ENCODE peak calls at places on chromosomes 2 and 18, in eight cellular contexts. F is pancreas; Y is OCI-LY7; M is GM20000; Z is CD4-positive, alpha-beta T cell; V is vagina; A is fibroblast of the aortic adventitia; T is endothelial cell. I is an unnamed sample.

GRCh38 chr2:19038096-19039015 is 320.1 kb downstream of the OSR1 start:
- DNase-seq in F (no peak), Y (no peak), M (no peak), Z (no peak), V (no peak), A (peak; percentile 72), T (no peak), I (peak; percentile 80)

GRCh38 chr2:47898089-47898731 is 8.1 kb downstream of the FBXO11 start:
- DNase-seq in F (no peak), Y (no peak), M (peak; percentile 24), Z (no peak), V (no peak), A (no peak), T (no peak), I (no peak)

GRCh38 chr2:145760781-145761649 is 1241.1 kb upstream of the ZEB2 start:
- DNase-seq in F (no peak), Y (no peak), M (no peak), Z (no peak), V (no peak), A (peak; percentile 95), T (no peak), I (peak; percentile 96)

GRCh38 chr18:36580874-36581750 is 247.7 kb downstream of the TPGS2 start:
- DNase-seq in F (no peak), Y (no peak), M (no peak), Z (no peak), V (no peak), A (peak; percentile 53), T (no peak), I (peak; percentile 63)

GRCh38 chr2:70947556-70948184 is 12.0 kb downstream of the ATP6V1B1 start:
- DNase-seq in F (no peak), Y (no peak), M (no peak), Z (no peak), V (no peak), A (peak; percentile 41), T (no peak), I (peak; percentile 52)

GRCh38 chr2:134558208-134558890 is 160.5 kb downstream of the TMEM163 start:
- DNase-seq in F (no peak), Y (no peak), M (no peak), Z (no peak), V (no peak), A (no peak), T (no peak), I (no peak)

GRCh38 chr2:225584821-225585220 is 185.3 kb downstream of the NYAP2 start:
- DNase-seq in F (no peak), Y (peak; percentile 2), M (no peak), Z (no peak), V (no peak), A (no peak), T (no peak), I (no peak)

GRCh38 chr2:50785781-50786180 is 246.2 kb downstream of the NRXN1 start:
- DNase-seq in F (no peak), Y (no peak), M (no peak), Z (no peak), V (no peak), A (no peak), T (no peak), I (no peak)

GRCh38 chr2:10984418-10985130 is 72.8 kb downstream of the KCNF1 start:
- DNase-seq in F (no peak), Y (no peak), M (no peak), Z (no peak), V (no peak), A (peak; percentile 3), T (no peak), I (no peak)

GRCh38 chr2:35343135-35343534 is 1012.4 kb upstream of the CRIM1 start:
- DNase-seq in F (no peak), Y (peak; percentile 7), M (no peak), Z (no peak), V (no peak), A (no peak), T (no peak), I (no peak)

GRCh38 chr2:159146930-159147666 is 139.4 kb downstream of the WDSUB1 start:
- DNase-seq in F (peak; percentile 82), Y (no peak), M (no peak), Z (no peak), V (no peak), A (no peak), T (peak; percentile 26), I (no peak)

GRCh38 chr2:207619764-207620203 is 5.4 kb downstream of the METTL21A start:
- DNase-seq in F (no peak), Y (peak; percentile 75), M (peak; percentile 44), Z (no peak), V (no peak), A (no peak), T (no peak), I (no peak)

GRCh38 chr18:74715865-74716712 is 118.4 kb downstream of the ZNF407 start:
- DNase-seq in F (no peak), Y (no peak), M (no peak), Z (no peak), V (no peak), A (no peak), T (no peak), I (no peak)

GRCh38 chr18:68701353-68701752 is 13.6 kb downstream of the TMX3 start:
- DNase-seq in F (no peak), Y (no peak), M (no peak), Z (no peak), V (no peak), A (no peak), T (no peak), I (no peak)
- TF ChIP-seq CTCF in F (no peak), Y (no peak), M (no peak), Z (no peak), V (no peak), A (no peak), T (no peak), I (no peak)

GRCh38 chr18:26159353-26159752 is 25.7 kb downstream of the PSMA8 start:
- DNase-seq in F (no peak), Y (peak; percentile 51), M (no peak), Z (no peak), V (no peak), A (peak; percentile 11), T (no peak), I (peak; percentile 13)
- TF ChIP-seq CTCF in F (no peak), Y (peak; percentile 81), M (no peak), Z (peak; percentile 45), V (no peak), A (no peak), T (no peak), I (peak; percentile 5)

DNA sequence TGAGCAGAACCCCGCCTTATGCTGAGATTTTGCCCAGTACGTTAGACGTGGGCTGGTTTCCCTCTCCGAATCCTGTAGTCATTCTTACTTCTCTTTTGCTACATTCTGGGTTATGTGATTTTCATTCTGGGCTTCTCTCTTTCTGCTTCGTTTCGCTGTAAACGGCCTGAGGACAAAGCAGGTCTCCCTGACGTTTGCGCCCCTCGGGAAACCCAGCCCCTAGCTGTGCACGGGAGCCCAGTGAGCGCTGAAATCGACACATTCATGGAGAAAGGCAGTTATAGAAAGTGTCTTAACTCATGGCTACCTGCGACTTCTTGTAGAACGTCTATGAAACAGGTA is 22.7 kb upstream of the MC5R start:
- DNase-seq in F (no peak), Y (no peak), M (no peak), Z (no peak), V (no peak), A (no peak), T (no peak), I (no peak)
- TF ChIP-seq CTCF in F (no peak), Y (no peak), M (no peak), Z (peak; percentile 27), V (no peak), A (no peak), T (no peak), I (no peak)

DNA sequence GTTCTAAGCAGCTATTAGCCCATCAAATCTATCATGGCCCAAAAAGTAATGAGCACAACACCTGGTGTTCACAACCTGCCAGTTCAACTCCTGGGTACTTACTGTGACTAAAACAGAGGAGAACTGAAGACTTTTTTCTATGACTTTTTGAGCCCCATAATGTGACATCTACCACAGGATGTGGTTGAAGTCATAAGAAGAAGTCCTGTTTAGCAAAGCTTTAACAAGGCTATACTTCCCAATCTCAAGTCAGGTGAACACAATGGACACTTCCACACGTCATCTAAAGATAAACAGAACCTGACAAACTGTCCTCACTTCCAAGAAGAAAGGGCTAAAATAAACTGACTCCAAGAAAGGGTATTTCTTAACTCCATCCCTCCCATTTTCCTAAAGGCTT is 138.8 kb downstream of the ATAD2B start:
- DNase-seq in F (no peak), Y (peak; percentile 49), M (peak; percentile 15), Z (no peak), V (no peak), A (no peak), T (no peak), I (no peak)
- TF ChIP-seq CTCF in F (no peak), Y (no peak), M (no peak), Z (no peak), V (no peak), A (no peak), T (no peak), I (no peak)

GRCh38 chr2:131030478-131030971 is 62.7 kb downstream of the FAM168B start:
- DNase-seq in F (no peak), Y (no peak), M (no peak), Z (no peak), V (no peak), A (no peak), T (no peak), I (no peak)
- TF ChIP-seq CTCF in F (no peak), Y (no peak), M (no peak), Z (no peak), V (no peak), A (no peak), T (no peak), I (no peak)